ENCODE peak calls at places on chromosomes 3 and 15, in five cellular contexts. M is MV-4-11, F is HEK293T, J is GM20000, V is caudate nucleus. L is an unnamed sample.

GRCh38 chr3:134197681-134198261 is 52.9 kb downstream of the RYK start:
- DNase-seq in M (peak), F (peak), J (peak), V (no peak), L (peak)

GRCh38 chr15:72058590-72058989 is 59.4 kb downstream of the MYO9A start:
- DNase-seq in M (no peak), F (no peak), J (no peak), V (no peak), L (no peak)

GRCh38 chr3:99172736-99173657 is 271.5 kb upstream of the DCBLD2 start:
- DNase-seq in M (peak), F (peak), J (peak), V (no peak), L (peak)

GRCh38 chr15:65945616-65946015 is 76.3 kb downstream of the RAB11A start:
- DNase-seq in M (no peak), F (peak), J (no peak), V (no peak), L (no peak)

GRCh38 chr3:178392553-178392952 is 143.7 kb upstream of the KCNMB2 start:
- DNase-seq in M (no peak), F (no peak), J (no peak), V (no peak), L (peak)

GRCh38 chr3:100335137-100335833 is 728 bp downstream of the NIT2 start:
- DNase-seq in M (peak), F (peak), J (peak), V (no peak), L (no peak)

GRCh38 chr15:79943820-79944219 is 27.2 kb downstream of the BCL2A1 start:
- DNase-seq in M (no peak), F (no peak), J (peak), V (no peak), L (no peak)

GRCh38 chr15:64561997-64562396 is 101.6 kb downstream of the ZNF609 start:
- DNase-seq in M (no peak), F (no peak), J (no peak), V (no peak), L (no peak)

GRCh38 chr15:48897144-48897814 is 19.3 kb downstream of the EID1 start:
- DNase-seq in M (peak), F (no peak), J (no peak), V (no peak), L (no peak)

GRCh38 chr15:33859992-33860545 is 108.2 kb upstream of the CHRM5 start:
- DNase-seq in M (no peak), F (no peak), J (no peak), V (no peak), L (no peak)

GRCh38 chr3:120177907-120178306 is 83.7 kb upstream of the GSK3B start:
- DNase-seq in M (peak), F (no peak), J (no peak), V (no peak), L (no peak)